ENCODE peak calls at places on chromosomes 11 and 22, in six cellular contexts. One of them, this sample, is unnamed.
A peak's percentile ranks its signal among the peaks of the same experiment; 100 is the strongest.

GRCh38 chr11:94805994-94806393 is 37.8 kb downstream of the AMOTL1 start:
- DNase-seq in fibroblast of lung: peak; percentile 30
- DNase-seq in HCT116: no peak
- DNase-seq in MM.1S: no peak
- DNase-seq in K562: no peak
- DNase-seq in cardiac muscle cell: peak; percentile 41
- DNase-seq in this sample: no peak

GRCh38 chr11:70493891-70494290 is 95.6 kb downstream of the CTTN start:
- DNase-seq in fibroblast of lung: no peak
- DNase-seq in HCT116: no peak
- DNase-seq in MM.1S: no peak
- DNase-seq in K562: no peak
- DNase-seq in cardiac muscle cell: no peak
- DNase-seq in this sample: no peak

GRCh38 chr11:118068206-118068944 is 8.5 kb upstream of the TMPRSS4 start:
- DNase-seq in fibroblast of lung: no peak
- DNase-seq in HCT116: no peak
- DNase-seq in MM.1S: no peak
- DNase-seq in K562: peak; percentile 63
- DNase-seq in cardiac muscle cell: no peak
- DNase-seq in this sample: no peak

GRCh38 chr11:73107597-73107996 is 34.5 kb downstream of the FCHSD2 start:
- DNase-seq in fibroblast of lung: no peak
- DNase-seq in HCT116: no peak
- DNase-seq in MM.1S: no peak
- DNase-seq in K562: no peak
- DNase-seq in cardiac muscle cell: no peak
- DNase-seq in this sample: no peak

GRCh38 chr22:27564806-27565205 is 236.8 kb downstream of the MN1 start:
- DNase-seq in fibroblast of lung: no peak
- DNase-seq in HCT116: no peak
- DNase-seq in MM.1S: no peak
- DNase-seq in K562: no peak
- DNase-seq in cardiac muscle cell: no peak
- DNase-seq in this sample: no peak

GRCh38 chr11:115191761-115192160 is 312.5 kb downstream of the CADM1 start:
- DNase-seq in fibroblast of lung: peak; percentile 45
- DNase-seq in HCT116: no peak
- DNase-seq in MM.1S: no peak
- DNase-seq in K562: no peak
- DNase-seq in cardiac muscle cell: no peak
- DNase-seq in this sample: no peak

GRCh38 chr11:68032997-68033707 is 2.7 kb downstream of the NDUFS8 start:
- DNase-seq in fibroblast of lung: no peak
- DNase-seq in HCT116: no peak
- DNase-seq in MM.1S: no peak
- DNase-seq in K562: no peak
- DNase-seq in cardiac muscle cell: no peak
- DNase-seq in this sample: no peak

GRCh38 chr11:8776209-8776608 is 93.6 kb downstream of the RPL27A start:
- DNase-seq in fibroblast of lung: no peak
- DNase-seq in HCT116: no peak
- DNase-seq in MM.1S: no peak
- DNase-seq in K562: no peak
- DNase-seq in cardiac muscle cell: no peak
- DNase-seq in this sample: no peak

GRCh38 chr11:73394416-73395296 is 18.5 kb downstream of the RELT start:
- DNase-seq in fibroblast of lung: no peak
- DNase-seq in HCT116: no peak
- DNase-seq in MM.1S: no peak
- DNase-seq in K562: no peak
- DNase-seq in cardiac muscle cell: no peak
- DNase-seq in this sample: no peak

GRCh38 chr22:50125029-50125428 is 35.2 kb downstream of the MOV10L1 start:
- DNase-seq in fibroblast of lung: no peak
- DNase-seq in HCT116: no peak
- DNase-seq in MM.1S: no peak
- DNase-seq in K562: no peak
- DNase-seq in cardiac muscle cell: no peak
- DNase-seq in this sample: no peak

GRCh38 chr11:10722307-10722706 is 28.7 kb upstream of the CTR9 start:
- DNase-seq in fibroblast of lung: no peak
- DNase-seq in HCT116: no peak
- DNase-seq in MM.1S: no peak
- DNase-seq in K562: no peak
- DNase-seq in cardiac muscle cell: no peak
- DNase-seq in this sample: no peak

GRCh38 chr22:46084943-46085830 is 65.1 kb upstream of the PPARA start:
- DNase-seq in fibroblast of lung: peak; percentile 96
- DNase-seq in HCT116: no peak
- DNase-seq in MM.1S: no peak
- DNase-seq in K562: peak; percentile 45
- DNase-seq in cardiac muscle cell: peak; percentile 28
- DNase-seq in this sample: no peak

GRCh38 chr22:49825436-49825835 is 2.2 kb downstream of the BRD1 start:
- DNase-seq in fibroblast of lung: peak; percentile 44
- DNase-seq in HCT116: no peak
- DNase-seq in MM.1S: no peak
- DNase-seq in K562: no peak
- DNase-seq in cardiac muscle cell: peak; percentile 16
- DNase-seq in this sample: no peak

GRCh38 chr11:2892215-2893020 is 6.8 kb upstream of the CDKN1C start:
- DNase-seq in fibroblast of lung: peak; percentile 40
- DNase-seq in HCT116: no peak
- DNase-seq in MM.1S: peak; percentile 53
- DNase-seq in K562: peak; percentile 76
- DNase-seq in cardiac muscle cell: peak; percentile 74
- DNase-seq in this sample: no peak
- TF ChIP-seq CTCF in fibroblast of lung: peak; percentile 95
- TF ChIP-seq CTCF in HCT116: peak; percentile 96
- TF ChIP-seq CTCF in MM.1S: peak; percentile 86
- TF ChIP-seq CTCF in K562: peak; percentile 93
- TF ChIP-seq CTCF in cardiac muscle cell: peak; percentile 95
- TF ChIP-seq CTCF in this sample: peak; percentile 87

GRCh38 chr22:20315337-20316216 is 4.3 kb downstream of the DGCR6L start:
- DNase-seq in fibroblast of lung: no peak
- DNase-seq in HCT116: no peak
- DNase-seq in MM.1S: no peak
- DNase-seq in K562: no peak
- DNase-seq in cardiac muscle cell: no peak
- DNase-seq in this sample: no peak

GRCh38 chr22:20319745-20320658 is at the start of gene DGCR6L:
- DNase-seq in fibroblast of lung: peak; percentile 96
- DNase-seq in HCT116: peak; percentile 90
- DNase-seq in MM.1S: peak; percentile 97
- DNase-seq in K562: peak; percentile 100
- DNase-seq in cardiac muscle cell: peak; percentile 95
- DNase-seq in this sample: peak; percentile 88

GRCh38 chr22:20316217-20316843 is 3.5 kb downstream of the DGCR6L start:
- DNase-seq in fibroblast of lung: no peak
- DNase-seq in HCT116: no peak
- DNase-seq in MM.1S: no peak
- DNase-seq in K562: no peak
- DNase-seq in cardiac muscle cell: no peak
- DNase-seq in this sample: no peak

GRCh38 chr22:20316844-20317401 is 2.9 kb downstream of the DGCR6L start:
- DNase-seq in fibroblast of lung: no peak
- DNase-seq in HCT116: no peak
- DNase-seq in MM.1S: no peak
- DNase-seq in K562: no peak
- DNase-seq in cardiac muscle cell: no peak
- DNase-seq in this sample: no peak

DNA sequence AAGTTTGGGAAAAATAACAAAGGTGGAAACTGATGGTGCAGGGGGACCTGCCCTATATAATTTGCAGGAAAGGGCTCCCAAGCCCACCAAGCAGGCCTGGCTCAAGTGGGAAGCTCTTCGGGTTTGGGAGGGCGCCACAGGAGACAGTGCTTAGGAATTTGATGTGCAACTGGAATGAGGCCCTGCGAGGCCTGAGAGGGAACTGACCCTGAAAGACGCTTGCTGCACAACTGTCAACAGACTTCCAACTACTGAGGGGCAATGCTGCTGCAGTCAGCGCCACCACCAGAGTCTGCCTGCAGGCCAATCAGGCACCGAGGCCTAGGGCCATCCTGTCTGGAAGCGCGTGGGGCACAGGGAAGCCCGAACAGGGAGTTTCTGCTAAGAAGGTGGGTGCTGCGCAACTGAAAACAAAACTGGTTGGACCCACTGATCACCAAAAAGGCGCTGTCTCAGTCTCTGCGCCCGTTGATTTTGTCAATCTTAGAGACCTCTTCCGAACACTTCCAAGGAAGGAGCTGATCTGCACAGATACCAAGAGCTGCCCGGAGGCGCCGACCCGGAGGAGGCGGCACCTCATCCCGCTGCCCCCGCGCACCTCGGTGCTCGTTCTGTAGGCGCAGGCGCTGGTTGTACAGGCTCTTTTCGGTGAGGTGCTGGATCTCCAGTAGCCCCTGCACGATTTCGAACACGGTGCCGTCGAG is 667 bp downstream of the DGCR6L start:
- DNase-seq in fibroblast of lung: no peak
- DNase-seq in HCT116: no peak
- DNase-seq in MM.1S: peak; percentile 32
- DNase-seq in K562: peak; percentile 87
- DNase-seq in cardiac muscle cell: no peak
- DNase-seq in this sample: no peak
- H3K27ac ChIP-seq in fibroblast of lung: peak overlapping the region; percentile 32
- H3K27ac ChIP-seq in HCT116: peak overlapping the region; percentile 91
- H3K27ac ChIP-seq in MM.1S: no peak overlapping the region
- H3K27ac ChIP-seq in K562: peak overlapping the region; percentile 75
- H3K27ac ChIP-seq in cardiac muscle cell: peak overlapping the region; percentile 86
- H3K27ac ChIP-seq in this sample: peak overlapping the region; percentile 77

DNA sequence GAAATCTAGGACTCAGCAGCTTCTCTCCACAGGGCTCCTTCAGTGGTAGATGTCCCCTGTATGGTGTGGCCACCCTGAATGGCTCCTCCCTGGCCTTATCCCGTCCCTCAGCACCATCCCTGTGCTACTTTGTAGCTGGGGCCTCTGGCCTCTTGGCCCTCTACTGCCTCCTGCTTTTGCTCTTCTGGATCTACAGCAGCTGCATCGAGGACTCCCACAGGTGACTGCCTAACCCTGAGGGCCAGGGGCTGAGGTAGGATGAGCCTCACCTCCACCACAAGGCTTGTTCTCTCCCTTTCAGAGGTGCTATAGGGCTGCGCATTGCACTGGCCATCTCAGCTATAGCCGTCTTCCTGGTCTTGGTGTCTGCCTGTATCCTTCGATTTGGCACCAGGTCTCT is 1.8 kb downstream of the TMEM179B start:
- DNase-seq in fibroblast of lung: no peak
- DNase-seq in HCT116: no peak
- DNase-seq in MM.1S: no peak
- DNase-seq in K562: no peak
- DNase-seq in cardiac muscle cell: no peak
- DNase-seq in this sample: no peak
- TF ChIP-seq CTCF in fibroblast of lung: no peak
- TF ChIP-seq CTCF in HCT116: peak; percentile 38
- TF ChIP-seq CTCF in MM.1S: no peak
- TF ChIP-seq CTCF in K562: peak; percentile 25
- TF ChIP-seq CTCF in cardiac muscle cell: no peak
- TF ChIP-seq CTCF in this sample: no peak

GRCh38 chr11:133162228-133162627 is 370.1 kb downstream of the OPCML start:
- DNase-seq in fibroblast of lung: no peak
- DNase-seq in HCT116: no peak
- DNase-seq in MM.1S: no peak
- DNase-seq in K562: no peak
- DNase-seq in cardiac muscle cell: no peak
- DNase-seq in this sample: no peak
- H3K27ac ChIP-seq in fibroblast of lung: no peak overlapping the region
- H3K27ac ChIP-seq in HCT116: no peak overlapping the region
- H3K27ac ChIP-seq in MM.1S: no peak overlapping the region
- H3K27ac ChIP-seq in K562: no peak overlapping the region
- H3K27ac ChIP-seq in cardiac muscle cell: no peak overlapping the region
- H3K27ac ChIP-seq in this sample: no peak overlapping the region

GRCh38 chr11:122979103-122979814 is 2.4 kb downstream of the BSX start:
- DNase-seq in fibroblast of lung: no peak
- DNase-seq in HCT116: no peak
- DNase-seq in MM.1S: no peak
- DNase-seq in K562: no peak
- DNase-seq in cardiac muscle cell: no peak
- DNase-seq in this sample: no peak

GRCh38 chr11:122976396-122976733 is 5.3 kb downstream of the BSX start:
- DNase-seq in fibroblast of lung: no peak
- DNase-seq in HCT116: no peak
- DNase-seq in MM.1S: no peak
- DNase-seq in K562: no peak
- DNase-seq in cardiac muscle cell: no peak
- DNase-seq in this sample: no peak

GRCh38 chr11:122978303-122978620 is 3.4 kb downstream of the BSX start:
- DNase-seq in fibroblast of lung: no peak
- DNase-seq in HCT116: no peak
- DNase-seq in MM.1S: no peak
- DNase-seq in K562: no peak
- DNase-seq in cardiac muscle cell: no peak
- DNase-seq in this sample: no peak

GRCh38 chr11:122977455-122978302 is 4.0 kb downstream of the BSX start:
- DNase-seq in fibroblast of lung: no peak
- DNase-seq in HCT116: no peak
- DNase-seq in MM.1S: no peak
- DNase-seq in K562: no peak
- DNase-seq in cardiac muscle cell: no peak
- DNase-seq in this sample: no peak

DNA sequence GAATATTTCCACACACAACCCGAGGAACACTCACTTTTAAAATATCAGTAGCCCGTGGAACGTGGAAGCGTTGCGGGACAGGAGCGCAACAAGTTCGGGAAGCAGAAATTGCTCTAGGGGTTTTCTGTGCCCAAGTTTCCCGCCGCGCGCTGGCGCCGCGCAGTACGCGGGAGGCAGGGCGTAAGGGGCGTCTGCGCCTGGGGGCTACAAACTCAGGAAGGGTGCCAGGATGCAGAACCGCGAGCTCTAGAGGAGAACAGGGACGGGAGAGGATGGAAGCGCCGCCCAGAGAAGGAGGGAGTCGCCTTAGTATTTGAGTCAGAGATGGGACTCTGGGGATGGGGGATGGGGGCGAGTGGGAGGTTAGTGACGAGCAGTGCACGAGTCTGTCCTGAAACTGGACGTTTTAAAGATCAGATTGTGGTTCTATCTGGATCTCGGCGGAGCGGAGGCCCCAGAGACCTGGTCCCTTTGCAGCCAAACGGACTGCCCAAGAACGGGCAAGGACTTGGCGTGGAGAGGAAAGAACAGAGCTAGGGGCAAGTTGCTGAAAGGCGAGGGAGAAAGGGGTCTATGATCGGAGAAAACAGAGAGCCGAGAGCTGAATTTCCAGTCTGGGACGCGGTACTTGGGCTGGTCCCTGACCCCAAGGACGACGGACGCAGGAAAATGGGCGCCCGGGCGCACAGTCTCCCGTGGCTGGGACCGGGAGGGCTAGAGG is 4.7 kb downstream of the BSX start:
- DNase-seq in fibroblast of lung: no peak
- DNase-seq in HCT116: no peak
- DNase-seq in MM.1S: no peak
- DNase-seq in K562: no peak
- DNase-seq in cardiac muscle cell: no peak
- DNase-seq in this sample: no peak
- TF ChIP-seq CTCF in fibroblast of lung: no peak
- TF ChIP-seq CTCF in HCT116: no peak
- TF ChIP-seq CTCF in MM.1S: no peak
- TF ChIP-seq CTCF in K562: no peak
- TF ChIP-seq CTCF in cardiac muscle cell: no peak
- TF ChIP-seq CTCF in this sample: no peak